ENCODE peak calls at places on chromosomes 6 and 20, in six cellular contexts. O is uterus, U is endothelial cell of umbilical vein, F is left ventricle myocardium inferior, S is upper lobe of right lung, N is pancreas. E is an unnamed sample.

GRCh38 chr6:3119040-3119723 is 671 bp downstream of the BPHL start:
- DNase-seq in N (no peak), U (no peak), O (no peak), F (no peak), S (no peak), E (no peak)

GRCh38 chr20:35273449-35274171 is 4.3 kb downstream of the MMP24OS start:
- DNase-seq in N (no peak), O (no peak), S (peak), U (no peak), F (no peak), E (peak)

GRCh38 chr20:3121271-3121911 is 36.9 kb upstream of the AVP start:
- DNase-seq in N (no peak), S (no peak), O (no peak), U (peak), F (no peak), E (no peak)

GRCh38 chr20:57080796-57081195 is 185.6 kb downstream of the BMP7 start:
- DNase-seq in S (no peak), F (no peak), U (no peak), O (no peak), N (no peak), E (no peak)

GRCh38 chr20:63741354-63741675 is 1.7 kb downstream of the SLC2A4RG start:
- DNase-seq in S (no peak), U (no peak), O (no peak), F (no peak), N (no peak), E (no peak)

GRCh38 chr20:35497780-35498189 is 31.7 kb downstream of the C20orf173 start:
- DNase-seq in U (no peak), S (peak), F (peak), N (peak), O (peak), E (peak)

GRCh38 chr6:155520078-155520477 is 64.4 kb upstream of the NOX3 start:
- DNase-seq in S (no peak), F (no peak), U (no peak), N (no peak), O (no peak), E (no peak)

GRCh38 chr20:24797864-24798655 is 151.0 kb upstream of the CST7 start:
- DNase-seq in U (no peak), O (no peak), N (peak), S (no peak), F (no peak), E (no peak)

GRCh38 chr20:44580581-44581268 is 1.7 kb upstream of the PKIG start:
- DNase-seq in N (no peak), F (no peak), U (peak), O (no peak), S (no peak), E (no peak)

GRCh38 chr6:82076855-82077254 is 170.7 kb downstream of the IBTK start:
- DNase-seq in O (no peak), N (no peak), U (peak), S (no peak), F (no peak), E (no peak)

GRCh38 chr20:52494244-52494643 is 302.7 kb upstream of the ZFP64 start:
- DNase-seq in F (no peak), N (no peak), U (peak), S (no peak), O (no peak), E (no peak)

GRCh38 chr20:57448764-57449354 is 57.7 kb downstream of the RBM38 start:
- DNase-seq in O (no peak), F (no peak), U (no peak), N (no peak), S (no peak), E (no peak)

GRCh38 chr20:19761853-19762252 is 3.8 kb downstream of the RIN2 start:
- DNase-seq in N (no peak), U (no peak), O (no peak), S (no peak), F (no peak), E (no peak)

GRCh38 chr20:45866454-45866853 is 9.0 kb downstream of the ZSWIM3 start:
- DNase-seq in F (no peak), N (no peak), S (no peak), U (no peak), O (no peak), E (no peak)

GRCh38 chr20:45863543-45864470 is 6.4 kb downstream of the ZSWIM3 start:
- DNase-seq in U (no peak), S (no peak), F (no peak), O (no peak), N (no peak), E (no peak)

GRCh38 chr20:45872626-45873025 is 8.4 kb upstream of the ZSWIM1 start:
- DNase-seq in N (no peak), F (no peak), S (no peak), O (no peak), U (no peak), E (no peak)

GRCh38 chr20:45867811-45868176 is 10.4 kb downstream of the ZSWIM3 start:
- DNase-seq in S (no peak), F (no peak), O (no peak), N (no peak), U (peak), E (no peak)

DNA sequence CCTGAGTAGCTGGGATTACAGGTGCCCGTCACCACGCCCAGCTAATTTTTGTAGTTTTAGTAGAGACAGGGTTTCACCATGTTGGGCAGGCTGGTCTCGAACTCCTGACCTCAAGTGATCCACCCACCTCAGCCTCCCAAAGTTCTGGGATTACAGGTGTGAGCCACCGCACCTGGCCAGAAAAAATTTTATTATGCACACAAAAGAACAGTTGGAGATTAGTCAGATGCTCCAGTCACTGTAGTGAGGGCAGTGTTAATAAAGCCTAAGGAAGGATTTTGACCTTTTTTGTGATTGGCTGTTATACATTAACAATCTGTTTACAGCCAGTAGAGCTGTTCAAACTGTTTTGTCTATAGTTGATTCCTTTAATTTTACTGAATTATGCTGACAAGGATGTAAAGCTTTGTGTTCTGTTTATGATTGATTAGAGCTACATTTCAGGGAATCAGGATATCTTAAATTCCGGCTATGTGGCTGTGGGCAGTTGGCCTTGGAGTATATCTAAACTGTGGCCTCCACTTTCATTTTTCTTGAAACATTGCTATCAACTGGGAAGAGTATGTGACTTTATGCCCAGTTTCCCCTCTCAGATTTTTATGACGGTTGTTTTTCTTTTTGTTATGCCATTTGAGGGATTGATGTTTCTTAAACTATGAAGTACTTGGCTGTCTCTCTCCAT is 9.9 kb downstream of the ZSWIM3 start:
- DNase-seq in O (no peak), F (no peak), S (no peak), N (no peak), U (no peak), E (no peak)
- H3K27ac ChIP-seq in O (no peak), F (no peak), S (no peak), N (no peak), U (no peak), E (no peak)

DNA sequence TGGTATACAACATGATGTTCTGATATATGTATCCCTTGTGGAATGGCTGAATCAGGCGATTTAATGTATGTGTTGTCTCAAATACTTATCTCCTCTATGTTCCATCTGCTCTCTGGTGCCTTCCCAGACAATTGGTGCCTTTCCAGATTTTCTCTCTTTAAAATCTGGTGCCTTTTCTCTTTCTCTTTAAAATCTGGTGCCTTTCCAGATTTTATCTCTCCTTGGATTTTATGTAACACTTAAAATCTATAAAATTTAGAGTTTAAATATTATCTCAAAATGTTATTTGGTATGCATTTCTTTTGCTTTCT is 116.3 kb downstream of the KIF13A start:
- DNase-seq in S (no peak), F (no peak), U (no peak), N (no peak), O (no peak), E (no peak)
- H3K27ac ChIP-seq in S (no peak), F (peak), U (no peak), N (no peak), O (peak), E (no peak)

DNA sequence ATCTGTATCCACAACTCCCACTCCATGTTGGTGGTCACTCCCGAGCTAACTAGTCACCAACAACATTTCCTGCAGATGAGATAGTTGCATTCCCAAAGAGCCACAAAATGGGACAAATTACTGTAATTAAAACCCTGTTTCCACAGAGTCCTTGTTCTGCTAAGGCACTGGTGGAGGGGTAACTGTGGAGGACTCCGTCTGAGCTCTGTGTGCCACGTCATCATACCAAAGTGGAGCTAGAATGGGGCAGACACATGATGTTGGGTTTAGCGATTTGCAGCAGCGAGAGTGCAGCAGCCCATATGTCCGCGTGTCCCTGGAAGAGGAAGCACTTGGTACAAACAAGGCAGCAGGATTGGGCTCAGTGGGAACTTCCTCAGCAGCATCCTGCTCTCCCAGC is 172.5 kb upstream of the KCNK16 start:
- DNase-seq in U (no peak), O (no peak), S (no peak), N (no peak), F (no peak), E (no peak)
- H3K27ac ChIP-seq in U (no peak), O (no peak), S (no peak), N (no peak), F (no peak), E (no peak)

GRCh38 chr6:110089323-110089722 is 90.1 kb downstream of the WASF1 start:
- DNase-seq in O (no peak), N (no peak), F (no peak), S (no peak), U (no peak), E (no peak)

GRCh38 chr6:110085285-110085684 is 94.2 kb downstream of the WASF1 start:
- DNase-seq in N (no peak), O (no peak), U (no peak), S (no peak), F (no peak), E (no peak)

DNA sequence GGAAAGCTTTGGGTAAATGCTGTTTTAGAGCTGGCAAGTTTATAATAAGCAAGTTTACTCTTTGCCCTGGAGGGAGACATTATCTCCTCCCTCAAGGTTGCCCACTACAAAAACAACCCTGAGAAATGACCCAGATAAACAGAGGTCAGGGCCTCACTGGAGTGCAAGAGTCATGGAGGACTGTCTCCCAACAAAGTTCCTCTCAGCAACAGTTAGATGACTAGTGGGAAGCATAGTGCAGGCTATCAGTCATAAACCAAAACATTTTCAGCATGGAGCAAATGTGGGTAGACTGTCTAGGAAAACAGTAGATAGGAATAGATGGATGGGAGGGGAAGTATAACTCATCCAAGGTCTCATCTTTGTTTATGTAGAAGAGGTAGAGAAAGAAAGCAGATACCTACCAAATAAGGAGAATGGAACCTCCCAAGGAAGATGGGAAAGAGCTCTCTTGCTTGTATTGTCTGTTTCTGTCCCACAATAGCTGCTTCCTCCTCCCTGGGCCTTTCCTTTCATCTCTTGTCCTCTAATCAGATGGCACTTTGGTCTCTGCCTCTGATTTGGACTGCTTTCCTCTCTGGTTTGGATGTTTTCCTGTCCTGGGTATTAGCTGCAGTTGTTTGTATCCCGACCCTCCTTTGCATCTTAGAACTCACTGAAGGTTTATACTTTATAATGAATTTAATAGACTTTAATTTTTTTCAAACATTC is 95.4 kb downstream of the WASF1 start:
- DNase-seq in F (no peak), U (no peak), S (no peak), N (no peak), O (no peak), E (no peak)
- H3K27ac ChIP-seq in F (no peak), U (no peak), S (no peak), N (no peak), O (no peak), E (no peak)

GRCh38 chr6:112181130-112181529 is 73.2 kb downstream of the LAMA4 start:
- DNase-seq in S (no peak), F (no peak), N (no peak), U (no peak), O (no peak), E (no peak)
- H3K27ac ChIP-seq in S (no peak), F (peak), N (no peak), U (no peak), O (no peak), E (no peak)

DNA sequence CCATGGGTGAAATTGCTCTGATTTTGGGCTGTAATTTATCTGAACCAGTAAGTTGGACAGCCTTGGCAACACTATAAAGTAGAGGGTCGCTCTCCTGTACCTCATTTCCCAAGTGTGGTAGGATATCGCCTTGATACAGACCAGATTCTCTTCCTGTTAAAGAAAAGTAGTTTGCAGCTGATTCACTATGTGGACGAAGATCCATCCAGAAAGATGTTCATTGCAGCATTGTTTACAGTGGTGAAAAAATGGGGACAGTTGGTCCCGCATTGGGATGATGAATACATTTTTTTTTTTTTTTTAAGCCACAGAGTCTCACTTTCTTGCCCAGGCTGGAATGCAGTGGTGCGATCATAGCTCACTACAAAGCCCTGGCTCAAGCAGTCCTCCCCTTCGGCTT is 74.3 kb downstream of the SLX4IP start:
- DNase-seq in F (no peak), N (no peak), U (no peak), O (no peak), S (no peak), E (no peak)
- H3K27ac ChIP-seq in F (peak), N (no peak), U (no peak), O (peak), S (peak), E (peak)

GRCh38 chr6:147930743-147931142 is 411.9 kb upstream of the SASH1 start:
- DNase-seq in F (no peak), N (no peak), U (no peak), O (no peak), S (no peak), E (no peak)
- H3K27ac ChIP-seq in F (no peak), N (no peak), U (no peak), O (no peak), S (no peak), E (no peak)

GRCh38 chr20:37560629-37561028 is 33.0 kb upstream of the BLCAP start:
- DNase-seq in O (no peak), N (no peak), U (no peak), S (no peak), F (no peak), E (no peak)

GRCh38 chr20:37556538-37556937 is 28.9 kb upstream of the BLCAP start:
- DNase-seq in O (no peak), F (no peak), U (no peak), N (no peak), S (no peak), E (no peak)

GRCh38 chr20:37559312-37560027 is 31.8 kb upstream of the BLCAP start:
- DNase-seq in F (no peak), S (no peak), O (no peak), U (no peak), N (no peak), E (no peak)

GRCh38 chr20:37558779-37559178 is 31.1 kb upstream of the BLCAP start:
- DNase-seq in U (no peak), N (no peak), F (no peak), O (no peak), S (no peak), E (no peak)

GRCh38 chr20:37558306-37558705 is 30.6 kb upstream of the BLCAP start:
- DNase-seq in S (no peak), F (no peak), N (no peak), U (no peak), O (no peak), E (no peak)
- H3K27ac ChIP-seq in S (no peak), F (no peak), N (no peak), U (no peak), O (no peak), E (no peak)

DNA sequence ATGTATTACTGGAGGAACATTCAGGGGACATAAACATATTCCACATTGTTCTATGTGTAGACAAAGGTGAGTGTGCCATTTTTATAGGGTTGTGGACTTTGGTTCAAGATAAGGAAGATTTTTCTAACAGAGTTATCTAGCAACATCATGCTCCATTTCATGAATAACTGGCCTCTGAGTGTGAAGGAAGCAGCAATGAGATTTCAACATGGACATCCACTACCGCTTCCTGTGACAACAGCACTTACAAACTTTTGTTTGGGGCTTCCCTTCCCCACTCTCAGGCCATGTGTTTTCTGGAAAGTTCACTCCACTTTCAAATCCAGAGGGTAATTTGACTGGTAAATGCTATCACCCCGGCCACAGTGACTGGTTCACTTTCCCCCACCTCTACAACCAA is 38.1 kb upstream of the PROKR2 start:
- DNase-seq in O (no peak), S (no peak), F (no peak), N (no peak), U (no peak), E (no peak)
- H3K27ac ChIP-seq in O (no peak), S (no peak), F (no peak), N (no peak), U (peak), E (no peak)

DNA sequence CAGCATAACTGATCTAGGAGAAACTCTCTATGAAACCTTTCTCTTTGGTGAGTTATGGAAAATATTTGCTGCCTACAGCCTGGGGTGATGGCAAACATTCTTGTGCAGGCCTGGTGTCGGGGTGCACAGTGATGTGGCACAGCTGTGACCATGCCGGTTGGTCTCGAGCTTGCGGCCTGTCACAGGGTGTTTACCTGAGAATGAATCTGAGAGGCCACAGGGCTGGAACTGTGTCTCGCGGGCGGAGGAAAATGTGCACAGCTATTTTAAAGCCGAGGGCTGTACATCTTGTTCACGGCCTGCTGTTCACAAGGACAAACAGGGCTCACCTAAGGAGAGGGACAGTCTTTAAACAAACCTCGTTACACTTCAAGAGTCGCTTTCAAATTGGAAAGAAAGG is 69.3 kb upstream of the FOXA2 start:
- DNase-seq in O (no peak), U (no peak), N (no peak), S (no peak), F (no peak), E (no peak)
- H3K27ac ChIP-seq in O (no peak), U (no peak), N (no peak), S (no peak), F (no peak), E (no peak)

E was measured in right cardiac atrium.